ENCODE peak calls at places on chromosomes 11 and 22, in six cellular contexts. M is psoas muscle, R is HFF-Myc, E is GM10248, Z is mammary epithelial cell, Y is choroid plexus epithelial cell. P is an unnamed sample.

GRCh38 chr11:48116843-48117242 is 99.8 kb upstream of the OR4B1 start:
- DNase-seq in M (no peak), R (no peak), E (no peak), Z (no peak), Y (peak), P (no peak)

GRCh38 chr22:37209140-37209845 is 3.0 kb downstream of the SSTR3 start:
- DNase-seq in M (no peak), R (no peak), E (no peak), Z (no peak), Y (no peak), P (no peak)

GRCh38 chr22:39170825-39171622 is 18.5 kb upstream of the CBX7 start:
- DNase-seq in M (peak), R (no peak), E (peak), Z (peak), Y (peak), P (peak)

GRCh38 chr11:76005746-76006145 is 190.7 kb downstream of the UVRAG start:
- DNase-seq in M (no peak), R (no peak), E (no peak), Z (no peak), Y (peak), P (no peak)

GRCh38 chr11:76236092-76237026 is 30.1 kb upstream of the WNT11 start:
- DNase-seq in M (peak), R (peak), E (peak), Z (peak), Y (peak), P (peak)

GRCh38 chr11:74322667-74323066 is 11.2 kb upstream of the P4HA3 start:
- DNase-seq in M (peak), R (no peak), E (no peak), Z (no peak), Y (peak), P (no peak)

GRCh38 chr11:96303067-96303466 is 39.9 kb downstream of the MAML2 start:
- DNase-seq in M (no peak), R (no peak), E (no peak), Z (peak), Y (peak), P (no peak)

GRCh38 chr11:18785416-18785815 is 6.2 kb downstream of the PTPN5 start:
- DNase-seq in M (no peak), R (no peak), E (no peak), Z (no peak), Y (no peak), P (no peak)

GRCh38 chr11:117970400-117971024 is 15.7 kb upstream of the IL10RA start:
- DNase-seq in M (no peak), R (no peak), E (no peak), Z (peak), Y (no peak), P (no peak)

GRCh38 chr11:14248577-14248976 is 110.4 kb downstream of the RRAS2 start:
- DNase-seq in M (no peak), R (no peak), E (no peak), Z (no peak), Y (no peak), P (no peak)
- TF ChIP-seq CTCF in M (no peak), R (no peak), E (no peak), Z (no peak), Y (peak), P (peak)

DNA sequence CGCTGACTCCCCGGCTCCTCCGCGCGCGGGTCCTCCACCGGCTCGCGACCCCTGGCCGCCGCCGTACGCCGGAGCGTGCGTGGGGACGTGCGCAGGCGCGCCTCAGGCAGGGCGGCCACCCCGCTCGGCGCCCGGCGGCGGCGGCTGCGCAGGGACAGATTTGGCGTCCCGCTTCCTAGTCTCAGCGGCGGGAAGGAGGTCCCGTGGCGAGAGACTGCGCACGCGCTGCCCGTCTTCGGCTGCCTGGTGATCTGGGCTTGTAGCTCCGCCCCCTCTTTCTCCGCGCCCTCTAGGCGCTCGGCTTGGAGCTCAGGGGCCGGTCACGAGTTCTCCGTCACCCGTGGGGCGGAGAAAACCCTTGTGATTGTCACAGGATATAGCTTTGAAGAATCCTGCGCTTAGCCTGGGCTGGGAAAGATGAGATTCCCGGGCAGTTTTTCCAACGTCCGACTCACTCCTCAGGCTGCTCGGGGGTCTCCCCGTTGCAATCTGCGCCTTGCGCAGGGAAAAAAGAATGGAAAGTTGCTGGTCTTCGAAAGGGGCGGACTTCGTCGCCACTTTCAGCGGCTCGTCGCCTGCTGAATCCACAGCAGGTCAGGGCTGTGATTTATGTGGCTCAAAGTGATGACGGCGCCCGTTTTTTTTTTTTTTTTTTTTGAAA is at the start of gene PATL1:
- DNase-seq in M (peak), R (peak), E (peak), Z (peak), Y (peak), P (peak)
- TF ChIP-seq CTCF in M (no peak), R (no peak), E (no peak), Z (no peak), Y (no peak), P (no peak)

GRCh38 chr11:9697766-9698165 is 33.9 kb downstream of the SWAP70 start:
- DNase-seq in M (no peak), R (no peak), E (no peak), Z (no peak), Y (no peak), P (no peak)

GRCh38 chr11:9689721-9690120 is 25.8 kb downstream of the SWAP70 start:
- DNase-seq in M (no peak), R (no peak), E (no peak), Z (no peak), Y (no peak), P (no peak)

GRCh38 chr11:9691865-9692264 is 28.0 kb downstream of the SWAP70 start:
- DNase-seq in M (no peak), R (no peak), E (no peak), Z (peak), Y (peak), P (no peak)

GRCh38 chr11:9692696-9693095 is 28.8 kb downstream of the SWAP70 start:
- DNase-seq in M (no peak), R (no peak), E (no peak), Z (no peak), Y (no peak), P (no peak)

GRCh38 chr11:9693801-9694553 is 30.1 kb downstream of the SWAP70 start:
- DNase-seq in M (no peak), R (no peak), E (no peak), Z (peak), Y (no peak), P (no peak)
- TF ChIP-seq CTCF in M (no peak), R (no peak), E (no peak), Z (no peak), Y (no peak), P (no peak)

DNA sequence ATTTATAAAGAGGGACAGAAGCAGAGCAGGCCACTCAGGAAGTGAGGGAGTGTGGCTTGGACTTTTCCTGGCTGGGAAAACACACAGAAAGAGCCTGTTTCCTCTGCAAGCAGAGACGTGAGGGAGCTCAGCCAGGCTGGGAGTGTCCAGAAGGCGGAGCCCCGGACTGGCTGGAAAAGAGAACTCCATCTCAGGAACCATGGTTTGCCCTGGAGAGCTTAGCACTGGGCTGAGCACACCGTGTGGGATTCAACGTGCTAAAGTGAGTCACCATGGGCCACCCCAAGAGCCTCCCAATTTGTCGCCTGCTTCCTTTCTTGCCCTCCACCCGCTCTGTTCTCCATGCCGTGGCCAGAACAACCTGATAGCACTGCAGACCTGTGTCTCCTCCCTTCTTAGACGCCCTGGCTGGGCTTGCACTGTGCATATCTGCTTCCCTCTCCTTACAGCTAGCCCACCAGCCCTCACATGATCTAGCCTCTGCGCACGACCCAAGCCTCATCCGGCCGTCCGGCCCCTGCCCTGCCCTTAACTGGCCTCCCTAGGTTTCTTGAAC is 51.8 kb downstream of the GALNT18 start:
- DNase-seq in M (peak), R (peak), E (no peak), Z (peak), Y (no peak), P (no peak)
- TF ChIP-seq CTCF in M (peak), R (no peak), E (no peak), Z (no peak), Y (no peak), P (no peak)

GRCh38 chr11:86571273-86571948 is 101.0 kb downstream of the ME3 start:
- DNase-seq in M (no peak), R (no peak), E (no peak), Z (no peak), Y (no peak), P (no peak)
- TF ChIP-seq CTCF in M (peak), R (peak), E (no peak), Z (peak), Y (peak), P (peak)

GRCh38 chr11:71420455-71421241 is 27.5 kb downstream of the DHCR7 start:
- DNase-seq in M (no peak), R (no peak), E (peak), Z (peak), Y (peak), P (no peak)
- TF ChIP-seq CTCF in M (peak), R (peak), E (peak), Z (peak), Y (peak), P (peak)